ENCODE peak calls at places on chromosomes 12 and 14, in seven cellular contexts. One of them, this sample, is unnamed.
A peak's percentile ranks its signal among the peaks of the same experiment; 100 is the strongest.

GRCh38 chr14:64788706-64789105 is 84.5 kb downstream of the PLEKHG3 start:
- DNase-seq in adipocyte: peak; percentile 84
- DNase-seq in mammary epithelial cell: peak; percentile 90
- DNase-seq in CD8-positive, alpha-beta T cell: no peak
- DNase-seq in IMR-90: peak; percentile 94
- DNase-seq in GM12878: no peak
- DNase-seq in esophagus muscularis mucosa: no peak
- DNase-seq in this sample: no peak

GRCh38 chr12:34402228-34402898 is 380.1 kb downstream of the ALG10 start:
- DNase-seq in GM12878: no peak
- DNase-seq in esophagus muscularis mucosa: peak; percentile 68
- DNase-seq in mammary epithelial cell: no peak
- DNase-seq in adipocyte: no peak
- DNase-seq in IMR-90: no peak
- DNase-seq in CD8-positive, alpha-beta T cell: no peak
- DNase-seq in this sample: no peak

GRCh38 chr14:99280041-99280731 is 8.2 kb upstream of the BCL11B start:
- DNase-seq in esophagus muscularis mucosa: peak; percentile 79
- DNase-seq in CD8-positive, alpha-beta T cell: no peak
- DNase-seq in adipocyte: no peak
- DNase-seq in GM12878: no peak
- DNase-seq in IMR-90: no peak
- DNase-seq in mammary epithelial cell: no peak
- DNase-seq in this sample: no peak

GRCh38 chr12:122949405-122949804 is 16.9 kb downstream of the ABCB9 start:
- DNase-seq in mammary epithelial cell: no peak
- DNase-seq in IMR-90: no peak
- DNase-seq in CD8-positive, alpha-beta T cell: no peak
- DNase-seq in GM12878: no peak
- DNase-seq in esophagus muscularis mucosa: no peak
- DNase-seq in adipocyte: no peak
- DNase-seq in this sample: no peak

GRCh38 chr14:22627506-22628263 is 16.5 kb downstream of the OR6J1 start:
- DNase-seq in IMR-90: no peak
- DNase-seq in mammary epithelial cell: no peak
- DNase-seq in CD8-positive, alpha-beta T cell: no peak
- DNase-seq in esophagus muscularis mucosa: no peak
- DNase-seq in GM12878: no peak
- DNase-seq in adipocyte: no peak
- DNase-seq in this sample: no peak

GRCh38 chr12:57046947-57047890 is 2.7 kb downstream of the MYO1A start:
- DNase-seq in esophagus muscularis mucosa: no peak
- DNase-seq in adipocyte: no peak
- DNase-seq in IMR-90: no peak
- DNase-seq in mammary epithelial cell: no peak
- DNase-seq in GM12878: no peak
- DNase-seq in CD8-positive, alpha-beta T cell: peak; percentile 4
- DNase-seq in this sample: no peak

GRCh38 chr12:95351745-95352144 is 122.2 kb upstream of the METAP2 start:
- DNase-seq in adipocyte: no peak
- DNase-seq in IMR-90: no peak
- DNase-seq in mammary epithelial cell: no peak
- DNase-seq in CD8-positive, alpha-beta T cell: no peak
- DNase-seq in GM12878: no peak
- DNase-seq in esophagus muscularis mucosa: no peak
- DNase-seq in this sample: no peak

GRCh38 chr14:98187302-98187701 is 1084.7 kb downstream of the BCL11B start:
- DNase-seq in GM12878: no peak
- DNase-seq in esophagus muscularis mucosa: no peak
- DNase-seq in CD8-positive, alpha-beta T cell: no peak
- DNase-seq in IMR-90: no peak
- DNase-seq in adipocyte: no peak
- DNase-seq in mammary epithelial cell: no peak
- DNase-seq in this sample: no peak

GRCh38 chr14:36952702-36953101 is 219.7 kb downstream of the SLC25A21 start:
- DNase-seq in IMR-90: peak; percentile 53
- DNase-seq in GM12878: no peak
- DNase-seq in CD8-positive, alpha-beta T cell: no peak
- DNase-seq in esophagus muscularis mucosa: no peak
- DNase-seq in mammary epithelial cell: peak; percentile 82
- DNase-seq in adipocyte: peak; percentile 79
- DNase-seq in this sample: no peak

GRCh38 chr12:120215357-120215735 is 14.4 kb upstream of the RPLP0 start:
- DNase-seq in mammary epithelial cell: no peak
- DNase-seq in adipocyte: no peak
- DNase-seq in GM12878: no peak
- DNase-seq in CD8-positive, alpha-beta T cell: no peak
- DNase-seq in IMR-90: no peak
- DNase-seq in esophagus muscularis mucosa: no peak
- DNase-seq in this sample: no peak

GRCh38 chr12:3077572-3078081 is 448 bp downstream of the TSPAN9 start:
- DNase-seq in CD8-positive, alpha-beta T cell: no peak
- DNase-seq in GM12878: no peak
- DNase-seq in IMR-90: peak; percentile 45
- DNase-seq in esophagus muscularis mucosa: no peak
- DNase-seq in adipocyte: peak; percentile 67
- DNase-seq in mammary epithelial cell: no peak
- DNase-seq in this sample: no peak

DNA sequence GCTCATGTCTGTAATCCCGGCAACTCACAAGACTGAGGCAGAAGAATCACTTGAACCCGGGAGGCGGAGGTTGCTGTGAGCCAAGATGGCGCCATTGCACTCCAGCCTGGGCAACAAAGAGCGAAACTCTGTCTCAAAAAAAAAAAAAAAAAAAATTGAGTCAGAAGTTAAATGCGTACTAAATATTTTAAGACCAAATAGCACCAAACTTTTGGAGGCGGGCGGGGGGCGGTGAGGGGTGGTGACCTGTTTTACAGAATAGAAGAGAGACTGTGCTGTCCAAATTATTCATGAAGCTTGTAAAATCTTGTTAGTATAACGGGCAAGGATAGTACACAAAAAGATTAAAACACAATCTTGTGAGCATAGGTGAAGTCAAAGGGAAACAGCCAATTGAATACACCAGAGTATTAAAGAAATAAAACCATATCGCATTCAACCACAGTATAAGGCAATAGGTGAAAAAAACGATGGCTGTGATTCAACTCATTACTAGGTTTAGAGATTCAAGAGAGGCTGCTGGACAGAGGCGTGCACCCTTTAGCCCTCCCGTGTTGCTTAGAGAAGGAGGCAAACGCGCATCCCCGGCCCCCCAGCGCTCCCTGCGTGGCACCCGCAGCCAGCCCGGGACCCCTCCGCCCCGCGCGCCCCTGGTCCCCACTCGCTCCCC is 571 bp downstream of the ZNF891 start:
- DNase-seq in IMR-90: peak; percentile 15
- DNase-seq in adipocyte: no peak
- DNase-seq in CD8-positive, alpha-beta T cell: no peak
- DNase-seq in mammary epithelial cell: no peak
- DNase-seq in esophagus muscularis mucosa: no peak
- DNase-seq in GM12878: no peak
- DNase-seq in this sample: no peak
- H3K9me3 ChIP-seq in IMR-90: peaks cover 37% of the 10 kb centered on the region
- H3K9me3 ChIP-seq in adipocyte: peaks cover 51% of the 10 kb centered on the region
- H3K9me3 ChIP-seq in CD8-positive, alpha-beta T cell: peaks cover 22% of the 10 kb centered on the region
- H3K9me3 ChIP-seq in mammary epithelial cell: peaks cover 21% of the 10 kb centered on the region
- H3K9me3 ChIP-seq in esophagus muscularis mucosa: peaks cover 47% of the 10 kb centered on the region
- H3K9me3 ChIP-seq in GM12878: peaks cover 21% of the 10 kb centered on the region
- H3K9me3 ChIP-seq in this sample: peaks cover 27% of the 10 kb centered on the region

DNA sequence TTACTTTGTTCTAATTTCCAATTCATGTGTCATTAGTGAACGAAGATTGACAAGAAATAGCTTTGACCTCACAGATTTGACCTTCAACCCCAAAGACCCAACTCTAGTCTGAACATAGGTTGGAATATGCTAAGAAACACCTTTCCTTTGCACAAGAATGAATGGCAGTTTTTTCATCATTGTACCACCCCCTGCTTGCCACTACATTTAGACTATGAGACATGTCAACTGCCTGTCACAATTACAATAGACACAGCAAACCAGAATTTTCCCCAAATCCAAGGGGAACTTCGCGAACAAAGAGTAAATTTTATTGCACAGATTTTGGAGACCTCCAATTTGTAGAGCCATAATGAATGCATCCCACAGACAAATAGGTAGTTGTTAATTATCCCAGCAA is 535.4 kb downstream of the PRKD1 start:
- DNase-seq in IMR-90: no peak
- DNase-seq in mammary epithelial cell: no peak
- DNase-seq in adipocyte: no peak
- DNase-seq in CD8-positive, alpha-beta T cell: no peak
- DNase-seq in GM12878: no peak
- DNase-seq in esophagus muscularis mucosa: no peak
- DNase-seq in this sample: no peak
- H3K9me3 ChIP-seq in IMR-90: no peaks in the 10 kb centered on the region
- H3K9me3 ChIP-seq in mammary epithelial cell: peaks cover 18% of the 10 kb centered on the region
- H3K9me3 ChIP-seq in adipocyte: no peaks in the 10 kb centered on the region
- H3K9me3 ChIP-seq in CD8-positive, alpha-beta T cell: no peaks in the 10 kb centered on the region
- H3K9me3 ChIP-seq in GM12878: no peaks in the 10 kb centered on the region
- H3K9me3 ChIP-seq in esophagus muscularis mucosa: no peaks in the 10 kb centered on the region
- H3K9me3 ChIP-seq in this sample: no peaks in the 10 kb centered on the region

DNA sequence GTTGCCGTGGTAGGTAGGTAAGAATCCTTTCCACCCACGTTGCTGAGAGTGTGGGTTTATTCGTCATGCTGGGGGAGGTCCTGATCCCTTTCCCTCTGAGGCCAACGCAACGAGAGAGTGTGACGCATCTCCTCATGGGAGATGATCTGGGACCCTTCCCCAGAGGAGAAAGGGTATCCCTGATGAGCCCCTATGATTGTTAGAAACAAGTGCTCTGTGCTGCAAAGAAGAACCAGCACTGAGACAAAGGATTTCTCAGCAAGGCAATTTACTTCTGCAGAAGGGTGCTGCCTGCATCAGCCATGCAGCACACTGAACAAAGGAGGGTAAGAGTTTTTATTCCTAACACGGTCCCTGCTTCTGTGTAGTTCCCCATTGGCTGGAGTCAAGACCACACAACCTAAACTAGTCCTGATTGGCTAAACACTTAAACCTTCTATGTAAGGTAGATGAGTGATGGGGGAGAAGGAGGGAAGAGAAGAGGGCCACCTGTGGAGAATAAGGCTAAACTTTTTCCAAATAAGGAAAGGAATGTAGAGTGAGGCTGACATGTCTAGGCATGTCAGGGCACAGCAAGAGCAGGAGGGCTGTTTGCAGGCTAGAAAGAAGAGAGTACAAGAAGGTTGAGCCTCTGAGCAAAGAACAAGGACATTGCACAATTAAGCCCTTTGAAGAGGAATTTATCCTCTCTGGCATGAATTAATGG is 21.3 kb downstream of the CLEC2A start:
- DNase-seq in esophagus muscularis mucosa: no peak
- DNase-seq in CD8-positive, alpha-beta T cell: no peak
- DNase-seq in mammary epithelial cell: peak; percentile 7
- DNase-seq in IMR-90: no peak
- DNase-seq in GM12878: no peak
- DNase-seq in adipocyte: no peak
- DNase-seq in this sample: no peak
- H3K9me3 ChIP-seq in esophagus muscularis mucosa: peaks cover 27% of the 10 kb centered on the region
- H3K9me3 ChIP-seq in CD8-positive, alpha-beta T cell: peaks cover 16% of the 10 kb centered on the region
- H3K9me3 ChIP-seq in mammary epithelial cell: peaks cover 28% of the 10 kb centered on the region
- H3K9me3 ChIP-seq in IMR-90: peaks cover 13% of the 10 kb centered on the region
- H3K9me3 ChIP-seq in GM12878: peaks cover 20% of the 10 kb centered on the region
- H3K9me3 ChIP-seq in adipocyte: peaks cover 36% of the 10 kb centered on the region
- H3K9me3 ChIP-seq in this sample: no peaks in the 10 kb centered on the region

DNA sequence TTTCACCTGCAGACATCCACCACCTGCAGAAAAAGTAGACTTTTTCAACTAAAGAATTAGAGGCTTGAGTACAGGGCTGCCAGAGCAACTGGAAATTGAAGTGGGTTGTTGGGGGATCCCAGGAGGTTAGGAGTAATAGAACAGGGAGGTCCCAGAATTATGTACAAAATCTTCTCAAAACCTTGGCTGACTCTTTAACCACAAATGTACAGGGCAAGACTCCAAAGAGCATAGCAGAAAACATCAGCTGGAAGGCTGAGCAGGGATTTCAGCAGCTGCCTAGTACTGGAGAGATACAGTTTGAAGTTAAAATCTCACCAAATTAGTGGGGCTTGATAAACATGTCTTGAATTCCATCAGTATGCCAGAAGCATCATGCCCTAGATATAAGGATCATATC is 191.6 kb downstream of the CRADD start:
- DNase-seq in GM12878: no peak
- DNase-seq in IMR-90: peak; percentile 52
- DNase-seq in adipocyte: peak; percentile 67
- DNase-seq in CD8-positive, alpha-beta T cell: no peak
- DNase-seq in mammary epithelial cell: no peak
- DNase-seq in esophagus muscularis mucosa: peak; percentile 80
- DNase-seq in this sample: no peak
- H3K9me3 ChIP-seq in GM12878: peaks cover 6% of the 10 kb centered on the region
- H3K9me3 ChIP-seq in IMR-90: peaks cover 15% of the 10 kb centered on the region
- H3K9me3 ChIP-seq in adipocyte: peaks cover 55% of the 10 kb centered on the region
- H3K9me3 ChIP-seq in CD8-positive, alpha-beta T cell: peaks cover 20% of the 10 kb centered on the region
- H3K9me3 ChIP-seq in mammary epithelial cell: peaks cover 14% of the 10 kb centered on the region
- H3K9me3 ChIP-seq in esophagus muscularis mucosa: peaks cover 54% of the 10 kb centered on the region
- H3K9me3 ChIP-seq in this sample: peaks cover 15% of the 10 kb centered on the region

DNA sequence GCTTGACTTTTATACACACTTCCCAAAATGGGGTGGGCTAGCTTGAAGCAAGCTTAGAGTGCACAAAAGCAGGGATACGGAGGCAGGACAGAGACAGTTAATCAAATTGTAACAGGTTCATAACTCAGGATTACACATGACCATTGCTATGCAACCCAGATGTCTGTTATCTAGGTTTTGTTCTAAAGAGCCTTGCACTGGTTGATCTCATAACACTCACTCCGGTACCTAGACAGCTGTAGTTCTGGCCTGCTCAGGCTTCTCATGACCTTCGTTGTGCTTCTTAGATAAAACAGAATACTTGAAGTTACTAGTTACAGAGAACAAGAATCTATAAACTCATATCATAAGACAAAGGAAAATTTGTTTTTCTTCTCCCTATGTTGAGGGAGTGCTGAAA is 983.4 kb downstream of the TMEM121 start:
- DNase-seq in IMR-90: no peak
- DNase-seq in mammary epithelial cell: no peak
- DNase-seq in esophagus muscularis mucosa: peak; percentile 26
- DNase-seq in CD8-positive, alpha-beta T cell: no peak
- DNase-seq in adipocyte: no peak
- DNase-seq in GM12878: no peak
- DNase-seq in this sample: no peak
- H3K9me3 ChIP-seq in IMR-90: peaks cover 25% of the 10 kb centered on the region
- H3K9me3 ChIP-seq in mammary epithelial cell: peaks cover 9% of the 10 kb centered on the region
- H3K9me3 ChIP-seq in esophagus muscularis mucosa: no peaks in the 10 kb centered on the region
- H3K9me3 ChIP-seq in CD8-positive, alpha-beta T cell: no peaks in the 10 kb centered on the region
- H3K9me3 ChIP-seq in adipocyte: no peaks in the 10 kb centered on the region
- H3K9me3 ChIP-seq in GM12878: no peaks in the 10 kb centered on the region
- H3K9me3 ChIP-seq in this sample: no peaks in the 10 kb centered on the region

GRCh38 chr12:132923356-132923909 is 32.7 kb downstream of the ZNF605 start:
- DNase-seq in esophagus muscularis mucosa: no peak
- DNase-seq in mammary epithelial cell: no peak
- DNase-seq in adipocyte: no peak
- DNase-seq in IMR-90: no peak
- DNase-seq in CD8-positive, alpha-beta T cell: no peak
- DNase-seq in GM12878: no peak
- DNase-seq in this sample: no peak
- H3K9me3 ChIP-seq in esophagus muscularis mucosa: peaks cover 89% of the 10 kb centered on the region
- H3K9me3 ChIP-seq in mammary epithelial cell: peaks cover 74% of the 10 kb centered on the region
- H3K9me3 ChIP-seq in adipocyte: peaks cover 100% of the 10 kb centered on the region
- H3K9me3 ChIP-seq in IMR-90: peaks cover 81% of the 10 kb centered on the region
- H3K9me3 ChIP-seq in CD8-positive, alpha-beta T cell: peaks cover 58% of the 10 kb centered on the region
- H3K9me3 ChIP-seq in GM12878: peaks cover 33% of the 10 kb centered on the region
- H3K9me3 ChIP-seq in this sample: peaks cover 50% of the 10 kb centered on the region

GRCh38 chr14:25680934-25681333 is 631.0 kb upstream of the STXBP6 start:
- DNase-seq in IMR-90: no peak
- DNase-seq in esophagus muscularis mucosa: no peak
- DNase-seq in adipocyte: no peak
- DNase-seq in mammary epithelial cell: no peak
- DNase-seq in GM12878: no peak
- DNase-seq in CD8-positive, alpha-beta T cell: no peak
- DNase-seq in this sample: no peak
- H3K9me3 ChIP-seq in IMR-90: peaks cover 11% of the 10 kb centered on the region
- H3K9me3 ChIP-seq in esophagus muscularis mucosa: no peaks in the 10 kb centered on the region
- H3K9me3 ChIP-seq in adipocyte: no peaks in the 10 kb centered on the region
- H3K9me3 ChIP-seq in mammary epithelial cell: peaks cover 32% of the 10 kb centered on the region
- H3K9me3 ChIP-seq in GM12878: no peaks in the 10 kb centered on the region
- H3K9me3 ChIP-seq in CD8-positive, alpha-beta T cell: no peaks in the 10 kb centered on the region
- H3K9me3 ChIP-seq in this sample: no peaks in the 10 kb centered on the region

This sample was measured in T-helper 17 cell.